ENCODE peak calls at places on chromosomes 7 and 10, in ten cellular contexts. V is upper lobe of left lung; A is WTC11; B is CD8-positive, alpha-beta memory T cell; Y is effector CD4-positive, alpha-beta T cell; O is posterior vena cava; X is occipital lobe; T is kidney glomerular epithelial cell; M is hypothalamus; J is T-helper 9 cell. Z is an unnamed sample.
A peak's percentile ranks its signal among the peaks of the same experiment; 100 is the strongest.

GRCh38 chr7:2116903-2117680 is 115.7 kb downstream of the MAD1L1 start:
- DNase-seq in T (no peak), Y (no peak), V (no peak), J (no peak), O (no peak), B (no peak), M (peak; percentile 48), X (peak; percentile 77), A (no peak), Z (peak; percentile 61)

GRCh38 chr7:75626954-75627353 is 111.8 kb downstream of the HIP1 start:
- DNase-seq in B (no peak), J (no peak), T (no peak), V (peak; percentile 77), A (no peak), O (no peak), M (no peak), X (no peak), Y (no peak), Z (no peak)

GRCh38 chr7:98251844-98252639 is at the start of gene TECPR1:
- DNase-seq in Y (peak; percentile 83), T (peak; percentile 89), J (peak; percentile 75), V (peak; percentile 97), M (peak; percentile 88), A (peak; percentile 93), B (peak; percentile 90), O (peak; percentile 98), X (peak; percentile 94), Z (peak; percentile 92)

GRCh38 chr10:71392791-71393781 is 3.6 kb upstream of the CDH23 start:
- DNase-seq in A (no peak), V (peak; percentile 15), M (no peak), J (no peak), B (no peak), O (peak; percentile 72), T (no peak), X (no peak), Y (no peak), Z (no peak)

GRCh38 chr10:97411411-97411810 is 10.3 kb upstream of the RRP12 start:
- DNase-seq in A (no peak), O (no peak), J (no peak), M (no peak), X (no peak), T (peak; percentile 86), Y (no peak), B (no peak), V (no peak), Z (no peak)

GRCh38 chr7:30469303-30469702 is 9.3 kb downstream of the NOD1 start:
- DNase-seq in M (no peak), O (peak; percentile 96), B (no peak), V (peak; percentile 86), J (no peak), Y (no peak), T (peak; percentile 89), X (peak; percentile 23), A (peak; percentile 68), Z (peak; percentile 79)

GRCh38 chr7:100567751-100568175 is 5.9 kb downstream of the SAP25 start:
- DNase-seq in O (no peak), A (no peak), T (no peak), B (no peak), M (no peak), J (no peak), Y (no peak), V (no peak), X (no peak), Z (no peak)

GRCh38 chr10:77601488-77601887 is 36.1 kb downstream of the KCNMA1 start:
- DNase-seq in J (no peak), X (no peak), M (no peak), Y (no peak), A (no peak), V (no peak), O (no peak), B (no peak), T (no peak), Z (no peak)

GRCh38 chr10:116984202-116984993 is 20.6 kb downstream of the SHTN1 start:
- DNase-seq in O (no peak), B (no peak), Y (no peak), T (no peak), J (no peak), A (no peak), V (no peak), M (no peak), X (no peak), Z (no peak)

GRCh38 chr7:42128703-42129102 is 108.3 kb downstream of the GLI3 start:
- DNase-seq in Y (no peak), B (no peak), V (no peak), X (no peak), O (no peak), A (peak; percentile 25), M (no peak), T (no peak), J (no peak), Z (no peak)

GRCh38 chr7:27997188-27997707 is 183.3 kb downstream of the JAZF1 start:
- DNase-seq in J (no peak), X (no peak), A (no peak), O (no peak), Y (no peak), V (no peak), B (no peak), M (no peak), T (no peak), Z (no peak)

GRCh38 chr10:14126697-14127440 is 203.9 kb downstream of the FRMD4A start:
- DNase-seq in T (peak; percentile 3), Y (no peak), B (no peak), X (no peak), A (no peak), J (no peak), V (no peak), M (no peak), O (no peak), Z (peak; percentile 74)

GRCh38 chr7:139669106-139670061 is 108.4 kb downstream of the HIPK2 start:
- DNase-seq in T (peak; percentile 63), M (no peak), B (no peak), A (no peak), X (no peak), J (no peak), Y (no peak), O (no peak), V (no peak), Z (no peak)

GRCh38 chr10:69861251-69862240 is 59.8 kb downstream of the COL13A1 start:
- DNase-seq in J (no peak), V (no peak), A (no peak), T (peak; percentile 67), B (no peak), Y (no peak), M (no peak), O (no peak), X (no peak), Z (peak; percentile 46)

GRCh38 chr10:88232978-88233537 is 350.1 kb downstream of the RNLS start:
- DNase-seq in A (no peak), J (no peak), O (no peak), Y (no peak), X (no peak), T (no peak), M (no peak), B (no peak), V (no peak), Z (no peak)

Z was measured in G401.